ENCODE peak calls at places on chromosomes 1 and 21, in ten cellular contexts. C, G, Y, P, F, Z, A, H, O and X are unnamed samples. For H3K4me1, the result is how much of the 10 kb centered on the place peaks cover.

GRCh38 chr1:172823534-172823933 is 164.6 kb downstream of the FASLG start:
- DNase-seq in C (no peak), G (no peak), Y (no peak), P (no peak), F (no peak), Z (no peak), A (no peak), H (no peak), O (no peak), X (no peak)

GRCh38 chr1:22420456-22421053 is 31.1 kb upstream of the ZBTB40 start:
- DNase-seq in C (peak), G (peak), Y (peak), P (peak), F (peak), Z (peak), A (peak), H (peak), O (peak), X (peak)

GRCh38 chr1:219039755-219040154 is 133.9 kb upstream of the LYPLAL1 start:
- DNase-seq in C (no peak), G (no peak), Y (no peak), P (no peak), F (no peak), Z (no peak), A (no peak), H (no peak), O (no peak), X (no peak)

GRCh38 chr21:44547656-44548331 is 3.5 kb downstream of the KRTAP10-2 start:
- DNase-seq in C (no peak), G (no peak), Y (no peak), P (no peak), F (no peak), Z (no peak), A (peak), H (no peak), O (no peak), X (peak)

GRCh38 chr1:226990133-226990716 is 50.1 kb downstream of the COQ8A start:
- DNase-seq in C (no peak), G (no peak), Y (peak), P (peak), F (peak), Z (peak), A (no peak), H (no peak), O (peak), X (peak)

GRCh38 chr1:113390871-113391642 is 742 bp downstream of the MAGI3 start:
- DNase-seq in C (peak), G (peak), Y (peak), P (peak), F (peak), Z (peak), A (peak), H (peak), O (peak), X (peak)

GRCh38 chr1:42913426-42914091 is 45.1 kb downstream of the SLC2A1 start:
- DNase-seq in C (peak), G (peak), Y (no peak), P (peak), F (no peak), Z (no peak), A (peak), H (no peak), O (no peak), X (no peak)

GRCh38 chr1:11629626-11630025 is 24.6 kb downstream of the FBXO2 start:
- DNase-seq in C (no peak), G (no peak), Y (no peak), P (no peak), F (no peak), Z (no peak), A (no peak), H (no peak), O (no peak), X (no peak)

GRCh38 chr1:7477593-7477992 is 293.5 kb upstream of the VAMP3 start:
- DNase-seq in C (no peak), G (no peak), Y (no peak), P (no peak), F (no peak), Z (no peak), A (no peak), H (no peak), O (no peak), X (no peak)

GRCh38 chr1:71660417-71660816 is 579.6 kb upstream of the ZRANB2 start:
- DNase-seq in C (no peak), G (no peak), Y (no peak), P (no peak), F (no peak), Z (no peak), A (no peak), H (no peak), O (no peak), X (no peak)

GRCh38 chr1:203084588-203085527 is 954 bp downstream of the MYOG start:
- DNase-seq in C (peak), G (no peak), Y (no peak), P (no peak), F (no peak), Z (peak), A (peak), H (no peak), O (no peak), X (peak)

GRCh38 chr1:87688136-87688535 is 359.5 kb downstream of the LMO4 start:
- DNase-seq in C (no peak), G (no peak), Y (no peak), P (no peak), F (no peak), Z (no peak), A (no peak), H (no peak), O (no peak), X (no peak)

GRCh38 chr21:18545908-18546307 is 142.3 kb upstream of the TMPRSS15 start:
- DNase-seq in C (no peak), G (no peak), Y (no peak), P (no peak), F (no peak), Z (no peak), A (no peak), H (no peak), O (no peak), X (no peak)

GRCh38 chr1:166840309-166841302 is 1.3 kb downstream of the POGK start:
- DNase-seq in C (peak), G (no peak), Y (no peak), P (no peak), F (no peak), Z (no peak), A (peak), H (no peak), O (no peak), X (no peak)

GRCh38 chr1:205914730-205915129 is 28.5 kb downstream of the SLC26A9 start:
- DNase-seq in C (no peak), G (no peak), Y (no peak), P (no peak), F (no peak), Z (no peak), A (no peak), H (no peak), O (no peak), X (no peak)

GRCh38 chr21:16775056-16775455 is 737.8 kb upstream of the CXADR start:
- DNase-seq in C (no peak), G (no peak), Y (no peak), P (peak), F (no peak), Z (no peak), A (no peak), H (no peak), O (no peak), X (no peak)

GRCh38 chr1:226820935-226821718 is 49.3 kb upstream of the PSEN2 start:
- DNase-seq in C (peak), G (peak), Y (peak), P (no peak), F (peak), Z (peak), A (peak), H (peak), O (peak), X (no peak)

GRCh38 chr1:95072532-95073419 is at the start of gene ALG14:
- DNase-seq in C (peak), G (peak), Y (peak), P (peak), F (peak), Z (peak), A (peak), H (peak), O (peak), X (peak)
- TF ChIP-seq POLR2A in C (peak), G (peak), Y (peak), P (peak), F (no peak), Z (peak), A (peak), H (peak), O (peak), X (peak)

GRCh38 chr21:39185157-39185556 is 1.9 kb upstream of the PSMG1 start:
- DNase-seq in C (no peak), G (no peak), Y (no peak), P (no peak), F (no peak), Z (no peak), A (no peak), H (no peak), O (no peak), X (no peak)

GRCh38 chr21:39184050-39184980 is 1.1 kb upstream of the PSMG1 start:
- DNase-seq in C (no peak), G (no peak), Y (no peak), P (no peak), F (no peak), Z (no peak), A (no peak), H (no peak), O (no peak), X (no peak)

GRCh38 chr21:39188521-39189139 is 5.4 kb upstream of the PSMG1 start:
- DNase-seq in C (no peak), G (no peak), Y (no peak), P (no peak), F (no peak), Z (no peak), A (no peak), H (no peak), O (no peak), X (no peak)

GRCh38 chr21:39187141-39187540 is 3.9 kb upstream of the PSMG1 start:
- DNase-seq in C (no peak), G (no peak), Y (no peak), P (no peak), F (no peak), Z (no peak), A (no peak), H (no peak), O (no peak), X (no peak)

DNA sequence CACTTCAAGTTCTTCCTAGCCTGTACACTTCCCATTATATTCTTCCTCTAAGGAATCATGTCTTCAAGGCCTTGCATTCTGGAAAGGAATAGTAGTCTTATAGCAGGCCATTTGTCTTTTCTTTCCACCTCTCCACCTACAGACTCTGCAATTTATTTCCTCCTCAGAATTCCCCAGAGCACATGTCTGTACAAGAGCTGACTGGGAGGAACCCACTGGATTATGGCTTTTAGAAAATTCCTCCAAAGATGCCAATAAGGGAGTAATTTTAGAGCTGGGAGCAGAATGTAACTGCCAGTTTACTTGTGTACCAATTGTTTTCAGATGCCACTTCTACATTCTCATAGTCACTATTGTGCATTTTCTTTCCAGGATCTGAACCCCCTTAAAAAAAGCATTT is 3.4 kb upstream of the PSMG1 start:
- DNase-seq in C (no peak), G (no peak), Y (no peak), P (no peak), F (no peak), Z (no peak), A (no peak), H (no peak), O (no peak), X (no peak)
- H3K4me1 ChIP-seq in C (under half), G (under half), Y (under half), P (under half), F (under half), Z (under half), A (under half), H (under half), O (under half), X (under half)

GRCh38 chr1:229158317-229159294 is 112.3 kb upstream of the RAB4A start:
- DNase-seq in C (no peak), G (no peak), Y (no peak), P (no peak), F (peak), Z (no peak), A (no peak), H (no peak), O (no peak), X (no peak)

GRCh38 chr1:229153955-229154548 is 116.9 kb upstream of the RAB4A start:
- DNase-seq in C (no peak), G (no peak), Y (no peak), P (no peak), F (no peak), Z (no peak), A (no peak), H (no peak), O (no peak), X (no peak)

GRCh38 chr1:229156819-229157218 is 114.1 kb upstream of the RAB4A start:
- DNase-seq in C (no peak), G (peak), Y (no peak), P (peak), F (no peak), Z (peak), A (no peak), H (no peak), O (no peak), X (no peak)

GRCh38 chr1:229159668-229160544 is 111.0 kb upstream of the RAB4A start:
- DNase-seq in C (no peak), G (no peak), Y (no peak), P (no peak), F (no peak), Z (no peak), A (no peak), H (no peak), O (no peak), X (no peak)

GRCh38 chr1:229155472-229155871 is 115.4 kb upstream of the RAB4A start:
- DNase-seq in C (no peak), G (no peak), Y (no peak), P (no peak), F (peak), Z (no peak), A (no peak), H (no peak), O (no peak), X (peak)
- H3K4me3 ChIP-seq in C (no peak), G (no peak), Y (no peak), P (no peak), F (no peak), Z (no peak), A (no peak), H (no peak), O (no peak), X (peak)

DNA sequence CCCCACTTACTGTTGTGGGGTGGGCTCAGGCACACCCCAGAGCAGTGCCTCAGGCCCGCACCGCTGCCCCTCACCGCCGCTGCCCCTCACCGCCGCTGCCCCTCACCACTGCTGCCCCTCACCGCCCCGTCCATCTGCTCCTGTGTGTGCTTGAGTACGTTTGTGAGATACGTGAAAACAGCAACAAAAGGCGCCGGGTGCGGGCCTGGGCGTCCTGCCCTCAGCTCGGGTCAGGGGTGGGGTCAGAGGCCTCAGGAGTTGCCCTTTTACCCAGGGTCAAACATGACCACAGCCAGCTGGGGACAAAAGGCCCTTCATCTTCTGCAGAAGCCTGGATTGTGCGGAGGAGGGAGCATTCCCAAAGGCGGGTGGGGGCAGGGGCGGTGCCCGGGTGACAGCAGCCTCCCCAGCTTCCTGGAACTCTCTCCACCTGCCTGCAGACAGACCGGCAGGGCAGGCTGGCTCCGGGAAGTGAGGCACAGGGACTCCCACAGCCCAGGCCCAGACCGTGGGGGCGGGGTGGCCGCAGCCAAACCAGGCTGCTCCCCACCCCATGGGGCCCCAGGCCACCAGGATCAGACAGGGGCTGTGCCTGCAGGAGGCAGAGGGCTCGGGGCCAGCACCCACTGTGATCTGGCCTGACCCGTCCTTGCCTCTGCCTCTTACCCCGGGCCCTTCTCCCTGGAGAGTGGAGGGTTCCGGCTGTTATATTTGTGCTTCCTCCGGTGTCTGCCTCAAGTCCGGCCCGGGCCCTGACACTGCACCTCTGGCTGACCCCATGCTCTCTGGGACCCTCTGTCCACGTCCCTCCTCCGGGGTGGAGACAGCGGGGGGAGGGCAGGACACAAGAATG is 2.3 kb upstream of the VWA1 start:
- DNase-seq in C (peak), G (no peak), Y (peak), P (peak), F (peak), Z (peak), A (peak), H (peak), O (peak), X (peak)
- TF ChIP-seq POLR2A in C (no peak), G (no peak), Y (peak), P (peak), F (no peak), Z (peak), A (no peak), H (no peak), O (no peak), X (no peak)